ENCODE peak calls at places on chromosomes 12 and 14, in six cellular contexts. N is activated naive CD4-positive, alpha-beta T cell treated with anti-CD3 and anti-CD28 coated beads, Interleukin-2, amount 50 U/mL, for 72 hours; Q is activated CD4-positive, alpha-beta T cell treated with anti-CD3 and anti-CD28 coated beads, Interleukin-2, amount 50 U/mL, for 4 hours; V is Caco-2; M is T-helper 2 cell treated with Interferon-gamma antibody and Interleukin-4, amounts not matched to agents 5 μg/mL and 100 μg/mL, for 36 hours; S is CD4-positive, alpha-beta T cell. O is an unnamed sample.

GRCh38 chr14:105739331-105740102 is 213.1 kb downstream of the TMEM121 start:
- DNase-seq in Q (no peak), V (no peak), S (no peak), M (no peak), N (no peak), O (no peak)

GRCh38 chr14:104924421-104925213 is at the start of gene PLD4:
- DNase-seq in S (no peak), Q (no peak), M (no peak), N (no peak), V (no peak), O (no peak)

GRCh38 chr12:91877461-91878230 is 268.0 kb downstream of the BTG1 start:
- DNase-seq in Q (peak), S (no peak), M (peak), N (no peak), V (no peak), O (peak)

GRCh38 chr14:65179918-65180724 is 77.8 kb upstream of the MAX start:
- DNase-seq in Q (peak), N (peak), M (peak), S (no peak), V (no peak), O (no peak)

GRCh38 chr12:126772171-126772864 is 1494.7 kb upstream of the TMEM132C start:
- DNase-seq in V (no peak), S (no peak), M (peak), Q (peak), N (peak), O (peak)

GRCh38 chr12:1837541-1838206 is 17.3 kb downstream of the LRTM2 start:
- DNase-seq in Q (no peak), V (peak), S (no peak), M (no peak), N (no peak), O (no peak)

GRCh38 chr14:94101748-94102147 is 8.8 kb upstream of the IFI27 start:
- DNase-seq in N (no peak), M (no peak), Q (no peak), V (no peak), S (no peak), O (no peak)

GRCh38 chr14:63470877-63471565 is 72.2 kb downstream of the PPP2R5E start:
- DNase-seq in N (no peak), M (no peak), V (no peak), S (no peak), Q (no peak), O (no peak)

GRCh38 chr12:109192358-109192757 is 76.0 kb downstream of the ACACB start:
- DNase-seq in S (no peak), M (no peak), Q (no peak), V (no peak), N (no peak), O (no peak)

GRCh38 chr14:89899917-89900680 is 54.4 kb downstream of the EFCAB11 start:
- DNase-seq in M (no peak), S (no peak), Q (no peak), V (peak), N (no peak), O (no peak)

GRCh38 chr12:76996983-76997382 is 68.4 kb downstream of the E2F7 start:
- DNase-seq in Q (no peak), V (no peak), S (no peak), N (no peak), M (no peak), O (no peak)

GRCh38 chr12:12626471-12626870 is 14.8 kb downstream of the CREBL2 start:
- DNase-seq in S (no peak), N (no peak), Q (no peak), V (no peak), M (no peak), O (no peak)

GRCh38 chr12:19833775-19834501 is 394.6 kb downstream of the AEBP2 start:
- DNase-seq in S (no peak), Q (no peak), M (peak), V (no peak), N (no peak), O (no peak)

GRCh38 chr14:34137001-34137400 is 186.1 kb upstream of the EGLN3 start:
- DNase-seq in M (no peak), S (no peak), V (no peak), Q (no peak), N (no peak), O (no peak)

GRCh38 chr14:100059433-100059781 is 5.8 kb upstream of the EVL start:
- DNase-seq in S (no peak), M (no peak), Q (no peak), V (peak), N (no peak), O (no peak)

GRCh38 chr14:36556811-36557433 is 25.5 kb downstream of the NKX2-8 start:
- DNase-seq in V (peak), Q (no peak), N (no peak), M (no peak), S (no peak), O (no peak)

GRCh38 chr12:114406326-114407033 is 536 bp upstream of the TBX5 start:
- DNase-seq in V (no peak), Q (no peak), M (no peak), N (no peak), S (no peak), O (no peak)

GRCh38 chr14:94000986-94001385 is 3.9 kb downstream of the CCDC197 start:
- DNase-seq in S (no peak), M (no peak), V (no peak), N (no peak), Q (no peak), O (no peak)

GRCh38 chr14:32224731-32225377 is 21.8 kb upstream of the RNU6-8 start:
- DNase-seq in Q (no peak), M (no peak), S (no peak), V (peak), N (no peak), O (no peak)

GRCh38 chr12:26233620-26234019 is 38.2 kb downstream of the SSPN start:
- DNase-seq in Q (no peak), S (no peak), V (no peak), N (no peak), M (no peak), O (no peak)

GRCh38 chr12:53543539-53543938 is 36.3 kb upstream of the NPFF start:
- DNase-seq in S (peak), N (no peak), M (peak), V (peak), Q (peak), O (peak)

GRCh38 chr12:122871851-122872785 is 23.8 kb downstream of the VPS37B start:
- DNase-seq in S (peak), Q (peak), V (no peak), N (no peak), M (peak), O (peak)

GRCh38 chr14:65866422-65866821 is 453.9 kb downstream of the FUT8 start:
- DNase-seq in S (no peak), V (no peak), N (no peak), Q (no peak), M (no peak), O (no peak)

GRCh38 chr12:106982229-106982628 is 4.7 kb downstream of the MTERF2 start:
- DNase-seq in N (no peak), Q (no peak), S (no peak), M (no peak), V (no peak), O (no peak)

GRCh38 chr12:10136637-10137205 is 6.7 kb upstream of the CLEC7A start:
- DNase-seq in M (no peak), Q (no peak), V (no peak), S (no peak), N (no peak), O (no peak)

GRCh38 chr12:6724409-6724797 is 557 bp downstream of the COPS7A start:
- DNase-seq in N (no peak), V (peak), S (no peak), M (peak), Q (no peak), O (no peak)